ENCODE peak calls at places on chromosomes 2 and 18, in ten cellular contexts. U is right lobe of liver, F is neural progenitor cell, R is sigmoid colon, T is ovary, I is MCF 10A, K is stomach, V is endothelial cell, Y is fibroblast of mammary gland, X is astrocyte of the spinal cord. H is an unnamed sample.
A peak's percentile ranks its signal among the peaks of the same experiment; 100 is the strongest.

GRCh38 chr2:68771211-68771721 is 36.7 kb downstream of the ARHGAP25 start:
- DNase-seq in U (no peak), F (no peak), R (no peak), T (no peak), I (no peak), K (no peak), V (no peak), Y (no peak), X (no peak), H (peak; percentile 48)

GRCh38 chr2:64455545-64455944 is 1.6 kb downstream of the LGALSL start:
- DNase-seq in U (no peak), F (no peak), R (no peak), T (no peak), I (peak; percentile 45), K (no peak), V (no peak), Y (no peak), X (no peak), H (no peak)

GRCh38 chr2:234335676-234336228 is 161.1 kb downstream of the ARL4C start:
- DNase-seq in U (peak; percentile 64), F (peak; percentile 67), R (peak; percentile 95), T (peak; percentile 19), I (peak; percentile 54), K (peak; percentile 32), V (peak; percentile 30), Y (peak; percentile 81), X (peak; percentile 67), H (peak; percentile 56)

GRCh38 chr18:7329036-7329435 is 98.1 kb downstream of the LRRC30 start:
- DNase-seq in U (no peak), F (no peak), R (no peak), T (no peak), I (peak; percentile 69), K (no peak), V (no peak), Y (no peak), X (no peak), H (no peak)

GRCh38 chr2:88818381-88818780 is 126.9 kb downstream of the RPIA start:
- DNase-seq in U (no peak), F (no peak), R (no peak), T (no peak), I (peak; percentile 43), K (no peak), V (no peak), Y (no peak), X (no peak), H (no peak)

GRCh38 chr18:12433829-12434540 is 26.3 kb downstream of the PRELID3A start:
- DNase-seq in U (no peak), F (no peak), R (no peak), T (no peak), I (no peak), K (no peak), V (no peak), Y (no peak), X (no peak), H (no peak)

GRCh38 chr2:232449964-232450363 is 6.0 kb upstream of the ALPI start:
- DNase-seq in U (no peak), F (no peak), R (no peak), T (no peak), I (no peak), K (no peak), V (peak; percentile 11), Y (no peak), X (no peak), H (no peak)

GRCh38 chr18:31245820-31246219 is 72.1 kb upstream of the DSG1 start:
- DNase-seq in U (no peak), F (no peak), R (no peak), T (no peak), I (peak; percentile 69), K (no peak), V (no peak), Y (no peak), X (no peak), H (no peak)

GRCh38 chr2:181106789-181107418 is 126.5 kb downstream of the UBE2E3 start:
- DNase-seq in U (no peak), F (no peak), R (no peak), T (no peak), I (peak; percentile 78), K (no peak), V (no peak), Y (peak; percentile 93), X (peak; percentile 95), H (no peak)
- TF ChIP-seq CTCF in U (no peak), F (no peak), R (no peak), T (no peak), I (no peak), K (no peak), V (no peak), Y (no peak), X (no peak), H (no peak)

DNA sequence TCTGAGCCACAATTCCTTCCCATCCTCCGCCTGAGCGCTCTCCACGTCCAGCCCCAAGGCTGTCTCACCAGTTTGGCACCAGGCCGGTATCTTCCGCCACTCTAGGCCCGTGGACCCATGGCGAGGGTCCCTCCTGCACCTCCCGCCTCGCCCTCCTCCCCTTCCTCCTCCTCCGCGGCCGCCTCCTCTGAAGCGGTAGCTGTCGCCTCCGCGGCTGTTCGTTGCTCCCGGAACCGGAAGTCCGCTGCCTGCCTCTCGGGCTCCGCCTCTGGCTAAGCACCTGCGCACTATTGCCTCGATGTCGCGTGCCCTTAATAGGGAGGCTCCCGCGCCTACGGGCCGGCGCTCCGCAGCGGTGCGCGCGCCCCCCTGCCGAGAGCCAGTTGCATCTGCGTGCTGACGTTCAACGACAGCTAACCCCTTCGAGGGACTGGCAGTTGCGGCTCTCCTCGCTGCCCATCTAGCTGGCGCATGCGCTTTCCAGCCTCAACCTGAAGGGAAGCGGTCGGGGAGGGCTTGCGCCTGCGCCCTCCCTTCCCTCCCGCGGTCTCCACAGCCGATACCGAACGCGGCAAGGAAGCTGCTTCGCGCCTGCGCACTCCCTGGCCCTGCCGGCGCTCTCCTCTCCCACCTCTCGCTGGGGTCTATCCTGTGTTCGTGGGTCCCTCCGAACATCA is at the start of gene MBD1:
- DNase-seq in U (peak; percentile 98), F (peak; percentile 98), R (peak; percentile 99), T (peak; percentile 96), I (peak; percentile 97), K (peak; percentile 96), V (peak; percentile 96), Y (peak; percentile 98), X (peak; percentile 99), H (peak; percentile 94)
- TF ChIP-seq CTCF in U (peak; percentile 42), F (peak; percentile 28), R (peak; percentile 20), T (peak; percentile 50), I (no peak), K (peak; percentile 6), V (peak; percentile 27), Y (no peak), X (peak; percentile 14), H (peak; percentile 13)

GRCh38 chr2:96819876-96820511 is 3.9 kb downstream of the CNNM3 start:
- DNase-seq in U (no peak), F (no peak), R (no peak), T (no peak), I (no peak), K (no peak), V (no peak), Y (no peak), X (no peak), H (no peak)

GRCh38 chr2:96821113-96821512 is 5.0 kb downstream of the CNNM3 start:
- DNase-seq in U (no peak), F (no peak), R (no peak), T (no peak), I (no peak), K (no peak), V (no peak), Y (no peak), X (no peak), H (no peak)

GRCh38 chr2:96817882-96818281 is 1.8 kb downstream of the CNNM3 start:
- DNase-seq in U (no peak), F (no peak), R (no peak), T (no peak), I (no peak), K (no peak), V (no peak), Y (no peak), X (no peak), H (no peak)

GRCh38 chr2:96816836-96817702 is 1.0 kb downstream of the CNNM3 start:
- DNase-seq in U (no peak), F (peak; percentile 62), R (no peak), T (no peak), I (peak; percentile 9), K (no peak), V (no peak), Y (peak; percentile 21), X (peak; percentile 24), H (no peak)

DNA sequence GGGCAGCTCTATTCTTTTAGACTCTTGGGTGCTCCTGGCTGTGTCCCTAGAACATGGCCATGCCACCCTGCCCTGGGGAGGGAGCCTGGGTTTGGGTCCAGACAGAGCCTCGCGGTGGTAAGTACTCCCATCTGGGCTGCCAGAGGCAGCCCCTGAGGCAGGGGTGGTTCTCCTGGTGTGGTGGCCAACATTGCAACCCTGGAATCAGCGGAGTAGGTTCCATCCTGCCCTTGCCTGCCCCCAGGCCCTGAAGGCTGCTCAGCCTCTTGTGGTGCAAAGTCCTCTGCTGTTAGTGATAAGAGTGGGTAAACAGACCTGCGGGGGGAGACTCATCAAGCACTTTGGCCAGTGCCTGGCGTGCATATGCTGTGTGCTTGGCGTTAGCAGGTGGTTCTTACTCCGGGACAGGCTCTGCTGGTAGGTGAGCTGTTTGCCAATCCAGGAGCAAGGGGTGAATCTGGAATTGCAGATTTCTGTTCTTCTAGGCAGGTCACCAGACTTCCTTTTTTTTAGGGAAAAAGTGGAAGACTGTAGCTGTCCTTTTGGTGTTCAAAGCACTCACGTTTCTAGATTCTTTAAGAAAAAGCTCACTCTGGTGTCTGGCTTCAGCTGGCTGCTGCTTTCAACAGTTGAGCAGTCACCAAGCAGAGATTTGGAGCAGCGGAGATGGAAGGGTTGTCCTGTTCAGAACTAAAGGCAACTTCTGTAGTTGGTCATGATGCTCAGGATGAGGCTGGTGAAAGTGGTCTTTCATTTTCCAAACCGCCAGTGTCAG is 3.2 kb downstream of the CNNM3 start:
- DNase-seq in U (peak; percentile 82), F (no peak), R (no peak), T (no peak), I (no peak), K (peak; percentile 89), V (no peak), Y (no peak), X (no peak), H (no peak)
- TF ChIP-seq CTCF in U (no peak), F (no peak), R (no peak), T (no peak), I (no peak), K (no peak), V (no peak), Y (no peak), X (no peak), H (no peak)

GRCh38 chr2:236531991-236532390 is 37.6 kb upstream of the ACKR3 start:
- DNase-seq in U (no peak), F (no peak), R (no peak), T (no peak), I (no peak), K (no peak), V (no peak), Y (no peak), X (no peak), H (no peak)

GRCh38 chr2:236535024-236535423 is 34.6 kb upstream of the ACKR3 start:
- DNase-seq in U (no peak), F (no peak), R (no peak), T (no peak), I (peak; percentile 54), K (no peak), V (no peak), Y (peak; percentile 43), X (peak; percentile 94), H (no peak)

GRCh38 chr2:236533343-236533742 is 36.3 kb upstream of the ACKR3 start:
- DNase-seq in U (no peak), F (no peak), R (no peak), T (no peak), I (no peak), K (no peak), V (no peak), Y (no peak), X (no peak), H (no peak)

GRCh38 chr2:236530512-236530911 is 39.1 kb upstream of the ACKR3 start:
- DNase-seq in U (no peak), F (no peak), R (no peak), T (no peak), I (no peak), K (no peak), V (no peak), Y (no peak), X (no peak), H (no peak)

DNA sequence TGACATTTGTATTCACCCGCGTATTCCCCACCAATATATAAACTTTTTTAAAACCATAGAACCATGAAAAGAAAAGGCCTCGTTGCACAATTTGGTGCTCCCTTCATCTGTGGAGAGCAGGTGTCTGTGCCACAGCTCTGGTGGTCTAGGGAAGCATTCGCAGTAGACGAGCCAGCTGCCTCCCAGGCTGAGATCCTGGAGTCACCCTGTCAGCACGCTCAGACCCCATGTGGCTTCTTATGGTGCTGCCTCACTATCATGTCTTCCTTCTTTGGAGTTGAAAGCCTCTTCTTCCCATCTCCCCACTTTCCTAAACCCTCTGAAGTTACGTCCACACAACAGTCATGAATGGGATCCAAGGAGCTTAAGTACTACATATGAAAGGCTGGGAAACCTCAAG is 38.4 kb upstream of the ACKR3 start:
- DNase-seq in U (no peak), F (no peak), R (no peak), T (no peak), I (no peak), K (no peak), V (no peak), Y (no peak), X (no peak), H (no peak)
- TF ChIP-seq CTCF in U (no peak), F (no peak), R (no peak), T (no peak), I (no peak), K (no peak), V (no peak), Y (no peak), X (no peak), H (no peak)

H was measured in natural killer cell.